ENCODE peak calls at places on chromosome 21, in five cellular contexts. K, Z, J, F and E are unnamed samples. For H3K27me3, the result is how much of the 10 kb centered on the place peaks cover.

GRCh38 chr21:41707231-41707988 is 59.4 kb downstream of the RIPK4 start:
- DNase-seq in Z (no peak), K (no peak), F (no peak), J (no peak), E (no peak)

GRCh38 chr21:34639882-34640788 is 25.2 kb upstream of the RCAN1 start:
- DNase-seq in F (no peak), J (peak), Z (no peak), K (no peak), E (no peak)

GRCh38 chr21:39444406-39445145 is 1.0 kb downstream of the LCA5L start:
- DNase-seq in F (peak), J (peak), Z (no peak), K (no peak), E (no peak)

GRCh38 chr21:43295016-43295958 is 126.5 kb downstream of the CRYAA start:
- DNase-seq in J (no peak), K (no peak), Z (no peak), F (no peak), E (no peak)

GRCh38 chr21:34522284-34522683 is 10.3 kb upstream of the KCNE1 start:
- DNase-seq in J (no peak), Z (no peak), F (no peak), K (no peak), E (no peak)

GRCh38 chr21:14383596-14384210 is 757 bp upstream of the HSPA13 start:
- DNase-seq in Z (no peak), J (no peak), K (peak), F (peak), E (peak)

GRCh38 chr21:13937236-13937635 is 273.5 kb downstream of the LIPI start:
- DNase-seq in Z (no peak), K (no peak), F (no peak), J (no peak), E (no peak)

GRCh38 chr21:43287974-43288755 is 119.4 kb downstream of the CRYAA start:
- DNase-seq in J (no peak), K (no peak), Z (no peak), F (peak), E (no peak)

GRCh38 chr21:39938086-39938611 is 70.9 kb downstream of the PCP4 start:
- DNase-seq in F (no peak), J (no peak), Z (no peak), K (no peak), E (no peak)

GRCh38 chr21:39004776-39005605 is 178.3 kb downstream of the PSMG1 start:
- DNase-seq in Z (peak), F (no peak), J (peak), K (no peak), E (no peak)

GRCh38 chr21:25911730-25912401 is 177.1 kb downstream of the GABPA start:
- DNase-seq in F (no peak), Z (no peak), K (no peak), J (no peak), E (no peak)

GRCh38 chr21:25907573-25908275 is 173.0 kb downstream of the GABPA start:
- DNase-seq in K (no peak), Z (no peak), F (no peak), J (no peak), E (no peak)

GRCh38 chr21:25910809-25911208 is 176.0 kb downstream of the GABPA start:
- DNase-seq in F (no peak), K (no peak), J (no peak), Z (no peak), E (no peak)

GRCh38 chr21:25908495-25908894 is 173.7 kb downstream of the GABPA start:
- DNase-seq in F (no peak), K (no peak), Z (no peak), J (no peak), E (no peak)

GRCh38 chr21:25909341-25909740 is 174.6 kb downstream of the GABPA start:
- DNase-seq in J (no peak), Z (no peak), F (no peak), K (no peak), E (no peak)
- H3K27me3 ChIP-seq in J (under half), Z (under half), F (under half), K (under half), E (under half)

GRCh38 chr21:25296239-25296638 is 311.0 kb downstream of the MRPL39 start:
- DNase-seq in F (no peak), K (no peak), Z (no peak), J (no peak), E (no peak)
- H2BK12ac ChIP-seq in F (no peak), K (no peak), Z (no peak), J (no peak), E (no peak)

GRCh38 chr21:36718951-36719501 is 20.1 kb downstream of the SIM2 start:
- DNase-seq in F (peak), Z (no peak), J (no peak), K (no peak), E (no peak)

GRCh38 chr21:36716387-36716786 is 17.5 kb downstream of the SIM2 start:
- DNase-seq in F (no peak), K (no peak), Z (no peak), J (no peak), E (no peak)

GRCh38 chr21:36717901-36718465 is 19.1 kb downstream of the SIM2 start:
- DNase-seq in F (no peak), K (no peak), J (no peak), Z (no peak), E (no peak)

GRCh38 chr21:36719614-36720013 is 20.7 kb downstream of the SIM2 start:
- DNase-seq in F (no peak), K (no peak), Z (no peak), J (no peak), E (no peak)

GRCh38 chr21:36716836-36717235 is 17.9 kb downstream of the SIM2 start:
- DNase-seq in Z (no peak), J (no peak), F (no peak), K (no peak), E (no peak)
- H3K27me3 ChIP-seq in Z (under half), J (half or more), F (under half), K (under half), E (under half)

DNA sequence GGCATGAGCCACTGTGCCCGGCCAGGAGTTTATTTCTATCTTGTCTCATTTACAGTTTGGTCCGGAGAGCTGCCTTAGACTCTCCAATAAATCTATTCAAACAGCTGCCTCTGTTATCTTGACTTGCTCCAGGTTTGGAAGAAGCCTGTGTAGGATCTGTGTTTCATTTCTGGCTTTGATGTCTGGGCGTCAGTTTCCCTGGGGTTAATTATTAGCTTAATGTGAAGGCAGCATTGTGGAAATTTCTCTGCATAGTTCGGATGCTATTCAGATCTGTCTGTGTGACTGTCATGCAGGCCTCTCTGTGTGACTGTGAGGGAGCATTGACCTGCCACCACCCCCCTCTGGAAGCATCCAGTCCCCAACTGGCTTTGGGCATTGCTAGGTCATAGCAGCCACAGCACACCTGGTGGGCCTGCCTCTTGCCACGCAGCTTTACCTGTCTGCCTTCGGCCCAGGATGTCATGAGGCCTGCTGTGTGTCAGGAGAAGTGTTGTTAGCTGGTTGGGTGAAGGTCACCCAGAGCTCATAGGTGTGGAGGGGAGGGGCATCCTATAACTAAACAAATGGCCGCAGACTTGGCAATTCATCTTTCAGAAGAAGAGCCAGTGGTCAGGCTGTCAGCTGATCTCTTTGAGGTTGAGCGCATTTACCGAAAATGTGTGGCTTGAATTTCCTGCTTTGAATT is 9.8 kb downstream of the IFNGR2 start:
- DNase-seq in Z (peak), J (peak), K (no peak), F (no peak), E (no peak)
- H2BK12ac ChIP-seq in Z (no peak), J (no peak), K (no peak), F (no peak), E (no peak)

DNA sequence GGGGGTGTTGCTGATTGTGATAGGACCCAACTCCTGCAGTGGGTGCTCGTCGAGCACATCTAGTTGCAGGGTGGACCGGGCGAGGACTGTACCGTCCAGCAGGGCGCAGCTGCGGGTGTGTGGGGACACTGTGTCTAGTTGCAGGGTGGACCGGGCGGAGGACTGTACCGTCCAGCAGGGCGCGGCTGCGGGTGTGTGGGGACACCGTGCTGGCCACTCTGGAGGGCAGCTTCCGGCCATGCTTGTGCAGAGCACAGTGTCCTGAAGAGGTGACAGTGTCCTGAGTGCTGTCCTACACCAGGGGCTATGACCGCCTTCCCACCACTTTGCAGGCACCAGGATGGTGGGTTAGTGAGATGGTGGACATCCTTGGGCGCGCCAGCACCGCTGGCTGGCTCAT is 4.6 kb upstream of the TRPM2 start:
- DNase-seq in J (no peak), K (no peak), Z (no peak), F (no peak), E (no peak)
- H3K27me3 ChIP-seq in J (half or more), K (under half), Z (under half), F (under half), E (under half)

GRCh38 chr21:18986197-18986596 is 582.6 kb upstream of the TMPRSS15 start:
- DNase-seq in J (no peak), K (no peak), Z (no peak), F (no peak), E (no peak)
- H2BK12ac ChIP-seq in J (no peak), K (no peak), Z (no peak), F (no peak), E (no peak)

GRCh38 chr21:45894107-45894810 is 87.3 kb upstream of the COL6A1 start:
- DNase-seq in F (no peak), K (no peak), J (peak), Z (no peak), E (no peak)

GRCh38 chr21:45893166-45894106 is 88.1 kb upstream of the COL6A1 start:
- DNase-seq in Z (no peak), F (no peak), K (no peak), J (no peak), E (no peak)

GRCh38 chr21:45889961-45890360 is 91.6 kb upstream of the COL6A1 start:
- DNase-seq in K (no peak), F (no peak), J (peak), Z (no peak), E (no peak)

GRCh38 chr21:45891388-45892155 is 90.0 kb upstream of the COL6A1 start:
- DNase-seq in Z (no peak), K (no peak), F (no peak), J (peak), E (no peak)

DNA sequence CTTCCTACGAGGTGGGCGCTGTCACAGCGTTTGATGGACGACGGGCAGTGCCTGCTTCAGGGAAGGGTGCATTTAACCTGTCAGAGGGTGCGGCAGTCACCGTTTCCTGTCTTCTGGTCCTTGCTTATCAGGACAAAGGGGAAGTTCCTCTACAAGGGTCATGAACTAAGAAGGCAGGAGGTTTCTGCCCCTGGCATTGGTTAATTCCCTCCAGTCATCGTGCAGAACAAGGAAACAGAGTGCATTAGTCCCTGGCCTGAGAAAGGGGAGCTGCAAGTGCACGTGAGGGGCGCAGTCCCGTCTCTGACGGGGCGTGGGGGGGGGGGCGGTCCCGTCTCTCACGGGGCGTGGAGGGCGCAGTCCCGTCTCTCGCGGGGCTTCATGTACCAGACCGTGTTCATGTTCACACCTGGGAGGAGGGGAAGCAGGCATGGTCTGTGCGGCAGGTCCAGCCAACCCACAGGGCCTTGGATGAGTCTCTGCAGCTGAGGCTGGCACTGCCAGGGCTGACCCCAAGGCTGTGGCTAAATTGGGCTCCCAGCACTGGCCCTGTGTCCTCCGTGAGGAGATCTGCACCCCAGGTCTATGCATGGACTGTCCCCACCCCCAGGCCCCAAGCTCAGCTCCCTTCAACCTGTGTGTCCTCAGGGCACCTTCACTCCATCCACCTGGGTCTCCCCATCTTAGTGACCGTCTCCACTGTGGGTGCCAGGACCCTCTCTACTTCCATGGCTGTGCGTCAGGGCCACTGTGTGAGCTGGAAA is 89.2 kb upstream of the COL6A1 start:
- DNase-seq in F (no peak), K (no peak), Z (no peak), J (no peak), E (no peak)
- H3K27me3 ChIP-seq in F (under half), K (under half), Z (under half), J (under half), E (under half)

DNA sequence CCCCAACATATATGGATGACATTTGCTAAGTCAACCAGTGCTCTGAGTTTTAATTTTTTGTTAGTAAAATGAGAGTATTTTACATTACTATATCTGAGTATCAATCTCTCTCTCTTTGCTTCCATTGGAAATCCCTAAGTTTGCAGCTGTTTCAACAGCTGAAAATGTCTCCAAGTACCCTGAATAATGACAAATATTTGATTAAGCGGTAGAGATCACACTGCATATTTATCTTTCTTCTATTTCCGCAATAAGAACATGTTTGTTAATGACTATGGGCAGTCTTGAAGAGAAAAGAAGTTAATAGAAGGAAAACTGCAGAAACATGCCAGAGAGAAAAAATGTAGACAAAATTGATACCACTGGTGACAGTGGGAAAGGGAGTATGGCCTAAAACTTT is 1117.5 kb downstream of the NCAM2 start:
- DNase-seq in J (no peak), F (no peak), Z (no peak), K (no peak), E (no peak)
- H2BK12ac ChIP-seq in J (no peak), F (no peak), Z (no peak), K (no peak), E (no peak)

DNA sequence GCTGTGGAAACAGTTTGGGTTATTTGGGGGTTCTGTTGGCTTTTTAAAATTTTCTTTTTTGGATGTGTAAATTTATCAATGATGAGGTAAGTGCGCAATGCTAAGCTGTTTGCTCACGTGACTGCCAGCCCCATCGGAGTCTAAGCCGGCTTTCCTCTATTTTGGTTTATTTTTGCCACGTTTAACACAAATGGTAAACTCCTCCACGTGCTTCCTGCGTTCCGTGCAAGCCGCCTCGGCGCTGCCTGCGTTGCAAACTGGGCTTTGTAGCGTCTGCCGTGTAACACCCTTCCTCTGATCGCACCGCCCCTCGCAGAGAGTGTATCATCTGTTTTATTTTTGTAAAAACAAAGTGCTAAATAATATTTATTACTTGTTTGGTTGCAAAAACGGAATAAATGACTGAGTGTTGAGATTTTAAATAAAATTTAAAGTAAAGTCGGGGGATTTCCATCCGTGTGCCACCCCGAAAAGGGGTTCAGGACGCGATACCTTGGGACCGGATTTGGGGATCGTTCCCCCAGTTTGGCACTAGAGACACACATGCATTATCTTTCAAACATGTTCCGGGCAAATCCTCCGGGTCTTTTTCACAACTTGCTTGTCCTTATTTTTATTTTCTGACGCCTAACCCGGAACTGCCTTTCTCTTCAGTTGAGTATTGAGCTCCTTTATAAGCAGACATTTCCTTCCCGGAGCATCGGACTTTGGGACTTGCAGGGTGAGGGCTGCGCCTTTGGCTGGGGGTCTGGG is 3.2 kb downstream of the OLIG2 start:
- DNase-seq in F (no peak), K (no peak), Z (peak), J (no peak), E (no peak)
- H3K27me3 ChIP-seq in F (half or more), K (half or more), Z (half or more), J (half or more), E (half or more)

GRCh38 chr21:46323227-46323709 is 402 bp downstream of the C21orf58 start:
- DNase-seq in F (no peak), K (no peak), Z (no peak), J (peak), E (no peak)

GRCh38 chr21:46322351-46323226 is 1.1 kb downstream of the C21orf58 start:
- DNase-seq in K (no peak), F (peak), Z (no peak), J (peak), E (no peak)

GRCh38 chr21:46324390-46325072 is 575 bp downstream of the PCNT start:
- DNase-seq in Z (peak), F (peak), K (peak), J (peak), E (peak)

GRCh38 chr21:46325073-46325912 is 1.3 kb downstream of the PCNT start:
- DNase-seq in J (peak), K (peak), F (peak), Z (peak), E (peak)

GRCh38 chr21:46323710-46324389 is at the start of the genes C21orf58 and PCNT:
- DNase-seq in K (peak), J (peak), F (peak), Z (peak), E (peak)
- H2BK12ac ChIP-seq in K (no peak), J (no peak), F (peak), Z (no peak), E (peak)